ENCODE peak calls at places on chromosomes 7 and 10, in six cellular contexts. X is K562, Q is IMR-90, Z is HepG2, C is SK-N-SH, J is GM12878. H is an unnamed sample.

GRCh38 chr10:24331457-24331856 is 122.5 kb downstream of the KIAA1217 start:
- DNase-seq in X (no peak), C (no peak), J (no peak), Q (peak), Z (no peak), H (peak)

GRCh38 chr7:142477079-142477651 is 219.3 kb upstream of the PRSS58 start:
- DNase-seq in Q (peak), Z (no peak), J (no peak), X (no peak), C (no peak), H (no peak)

GRCh38 chr10:22343761-22344160 is 1.5 kb upstream of the SPAG6 start:
- DNase-seq in X (no peak), J (no peak), C (no peak), Q (no peak), Z (no peak), H (no peak)

GRCh38 chr7:67788689-67789088 is 792.1 kb downstream of the TYW1 start:
- DNase-seq in J (no peak), C (peak), Q (no peak), Z (no peak), X (peak), H (no peak)

GRCh38 chr10:100858258-100858657 is 54.5 kb upstream of the SLF2 start:
- DNase-seq in X (no peak), C (no peak), Q (no peak), Z (no peak), J (no peak), H (no peak)

GRCh38 chr10:132809237-132810140 is 23.5 kb upstream of the NKX6-2 start:
- DNase-seq in J (no peak), C (no peak), Q (no peak), Z (no peak), X (no peak), H (no peak)

GRCh38 chr7:29035044-29035740 is 77.1 kb upstream of the TRIL start:
- DNase-seq in X (no peak), C (no peak), J (no peak), Q (peak), Z (peak), H (peak)

GRCh38 chr7:134290286-134290685 is 26.4 kb downstream of the SLC35B4 start:
- DNase-seq in Z (no peak), C (no peak), X (no peak), J (no peak), Q (peak), H (peak)

GRCh38 chr10:117136391-117136975 is 1.6 kb downstream of the VAX1 start:
- DNase-seq in X (no peak), C (peak), J (no peak), Z (no peak), Q (no peak), H (no peak)

GRCh38 chr10:17233534-17233933 is 5.5 kb downstream of the VIM start:
- DNase-seq in J (no peak), Z (no peak), Q (no peak), C (no peak), X (no peak), H (no peak)

GRCh38 chr10:131651674-131652093 is 249.1 kb upstream of the PPP2R2D start:
- DNase-seq in Z (no peak), X (no peak), C (peak), Q (no peak), J (no peak), H (no peak)

GRCh38 chr7:118280319-118281012 is 56.0 kb downstream of the ANKRD7 start:
- DNase-seq in J (no peak), Q (no peak), X (no peak), Z (no peak), C (no peak), H (no peak)

GRCh38 chr7:138074540-138074939 is 1.7 kb upstream of the AKR1D1 start:
- DNase-seq in X (no peak), C (no peak), J (no peak), Z (no peak), Q (no peak), H (no peak)

GRCh38 chr7:36606442-36607205 is 117.7 kb downstream of the AOAH start:
- DNase-seq in Q (no peak), X (no peak), Z (no peak), J (no peak), C (peak), H (no peak)

GRCh38 chr7:81618400-81619014 is 151.3 kb downstream of the HGF start:
- DNase-seq in Q (peak), Z (peak), J (no peak), C (no peak), X (no peak), H (peak)

DNA sequence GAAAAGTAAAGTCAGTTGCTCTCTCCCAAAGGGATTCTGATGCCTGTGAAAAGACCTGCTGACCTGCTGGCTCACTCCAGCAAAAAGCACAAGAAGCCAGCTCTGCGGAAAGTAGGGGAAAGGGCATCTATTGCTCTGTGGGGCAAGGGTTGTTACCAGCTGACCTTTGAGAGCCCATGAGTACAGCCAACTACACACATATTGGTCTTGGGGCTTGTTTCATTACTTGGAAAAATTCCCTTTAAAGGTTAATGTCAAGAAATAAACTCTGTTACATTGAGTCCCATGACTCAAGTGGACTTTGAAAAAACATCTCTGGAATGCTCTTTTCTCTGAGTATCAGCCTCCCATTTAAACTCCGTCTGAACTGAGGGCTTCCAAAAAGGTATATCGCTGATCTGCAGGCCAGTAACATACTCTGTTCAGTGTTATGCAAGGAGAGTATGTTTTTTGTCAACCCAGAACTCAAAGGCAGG is 53.2 kb downstream of the PANK1 start:
- DNase-seq in Z (no peak), Q (peak), X (no peak), C (no peak), J (no peak), H (no peak)
- TF ChIP-seq SMC3 in Z (no peak), Q (no peak), X (no peak), C (no peak), J (no peak), H (no peak)

GRCh38 chr7:70573202-70573810 is 558.6 kb upstream of the GALNT17 start:
- DNase-seq in Z (no peak), J (no peak), X (no peak), C (no peak), Q (no peak), H (no peak)
- TF ChIP-seq SMC3 in Z (no peak), J (no peak), X (no peak), C (no peak), Q (no peak), H (no peak)

GRCh38 chr7:91398341-91398740 is 134.1 kb downstream of the FZD1 start:
- DNase-seq in X (no peak), C (no peak), J (no peak), Q (no peak), Z (no peak), H (no peak)
- TF ChIP-seq SMC3 in X (no peak), C (no peak), J (no peak), Q (no peak), Z (no peak), H (no peak)

DNA sequence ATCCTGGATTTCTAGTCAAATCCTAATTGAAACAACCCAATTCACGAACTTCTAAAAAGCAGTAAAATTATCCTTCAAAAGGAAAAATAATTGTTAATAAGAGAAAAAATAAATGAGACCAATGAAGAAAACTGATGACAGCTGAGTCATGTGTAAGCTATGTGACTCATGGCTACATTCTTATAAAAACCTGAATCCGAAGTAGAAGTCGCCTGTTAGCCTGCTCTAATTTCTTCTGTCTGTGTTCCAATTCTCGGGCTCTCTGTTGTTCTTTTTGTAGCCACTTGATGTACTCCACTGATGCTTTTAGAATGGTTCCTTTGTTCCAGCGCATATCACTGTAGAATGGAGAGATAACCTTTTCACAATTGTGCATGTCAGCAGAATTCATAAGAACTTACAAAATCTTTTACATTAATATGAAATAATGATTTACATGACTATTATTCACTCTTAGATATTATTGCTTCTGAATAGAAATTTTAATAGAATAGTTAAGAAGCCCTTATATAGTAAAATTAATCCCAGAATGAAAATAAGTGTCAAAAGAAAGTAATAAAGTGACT is 88.8 kb downstream of the TFEC start:
- DNase-seq in Z (no peak), J (no peak), X (no peak), Q (peak), C (no peak), H (no peak)
- TF ChIP-seq SMC3 in Z (no peak), J (no peak), X (no peak), Q (no peak), C (no peak), H (no peak)

H was measured in A549.